ENCODE peak calls at places on chromosomes 2 and 18, in six cellular contexts. B, V, T, S, U and W are unnamed samples.

GRCh38 chr18:66749030-66749429 is 145.1 kb upstream of the CDH19 start:
- DNase-seq in B (peak), V (no peak), T (peak), S (no peak), U (no peak), W (no peak)

GRCh38 chr18:66432636-66433035 is 171.3 kb downstream of the CDH19 start:
- DNase-seq in B (no peak), V (no peak), T (no peak), S (no peak), U (no peak), W (no peak)

GRCh38 chr2:127570282-127571250 is 35.1 kb downstream of the MYO7B start:
- DNase-seq in B (no peak), V (peak), T (no peak), S (peak), U (no peak), W (peak)

GRCh38 chr2:135701442-135701841 is 40.2 kb upstream of the UBXN4 start:
- DNase-seq in B (no peak), V (peak), T (no peak), S (no peak), U (peak), W (peak)

GRCh38 chr2:189799531-189799930 is 15.3 kb downstream of the PMS1 start:
- DNase-seq in B (no peak), V (peak), T (no peak), S (no peak), U (peak), W (peak)

GRCh38 chr2:96325038-96325883 is at the start of gene ITPRIPL1:
- DNase-seq in B (peak), V (peak), T (peak), S (peak), U (no peak), W (peak)

GRCh38 chr2:48514591-48514990 is 15.4 kb upstream of the STON1 start:
- DNase-seq in B (no peak), V (no peak), T (no peak), S (no peak), U (no peak), W (no peak)

GRCh38 chr2:226726546-226726945 is 73.1 kb downstream of the IRS1 start:
- DNase-seq in B (no peak), V (peak), T (no peak), S (no peak), U (no peak), W (peak)

GRCh38 chr2:191247381-191248057 is 2.3 kb downstream of the MYO1B start:
- DNase-seq in B (no peak), V (peak), T (no peak), S (no peak), U (peak), W (peak)

GRCh38 chr2:19991895-19992294 is 2.0 kb upstream of the WDR35 start:
- DNase-seq in B (no peak), V (no peak), T (no peak), S (no peak), U (no peak), W (no peak)

GRCh38 chr2:215403441-215404356 is 32.2 kb downstream of the FN1 start:
- DNase-seq in B (no peak), V (no peak), T (no peak), S (no peak), U (no peak), W (no peak)

GRCh38 chr2:28317390-28317789 is 75.3 kb upstream of the FOSL2 start:
- DNase-seq in B (no peak), V (no peak), T (no peak), S (no peak), U (no peak), W (no peak)

GRCh38 chr2:231228974-231229373 is 30.5 kb downstream of the ARMC9 start:
- DNase-seq in B (no peak), V (no peak), T (no peak), S (no peak), U (no peak), W (peak)

GRCh38 chr2:134441153-134441863 is 187.4 kb downstream of the MGAT5 start:
- DNase-seq in B (no peak), V (no peak), T (no peak), S (peak), U (no peak), W (no peak)

GRCh38 chr2:229240984-229241491 is 30.0 kb downstream of the PID1 start:
- DNase-seq in B (no peak), V (no peak), T (no peak), S (no peak), U (no peak), W (no peak)

GRCh38 chr2:213172641-213173040 is 21.2 kb upstream of the IKZF2 start:
- DNase-seq in B (no peak), V (no peak), T (no peak), S (no peak), U (no peak), W (no peak)

GRCh38 chr2:64875368-64875767 is 113.8 kb upstream of the SLC1A4 start:
- DNase-seq in B (no peak), V (no peak), T (no peak), S (no peak), U (no peak), W (no peak)

GRCh38 chr18:24315170-24315569 is 82.5 kb downstream of the OSBPL1A start:
- DNase-seq in B (no peak), V (peak), T (no peak), S (no peak), U (no peak), W (peak)

GRCh38 chr2:237879058-237879430 is 19.6 kb downstream of the RAMP1 start:
- DNase-seq in B (no peak), V (peak), T (peak), S (no peak), U (no peak), W (no peak)

GRCh38 chr2:64700133-64700809 is 46.6 kb upstream of the SERTAD2 start:
- DNase-seq in B (no peak), V (no peak), T (no peak), S (no peak), U (peak), W (peak)

GRCh38 chr2:239685556-239685955 is 284.7 kb upstream of the HDAC4 start:
- DNase-seq in B (no peak), V (no peak), T (no peak), S (peak), U (no peak), W (no peak)

GRCh38 chr2:103386872-103387271 is 625.0 kb downstream of the TMEM182 start:
- DNase-seq in B (no peak), V (no peak), T (no peak), S (no peak), U (no peak), W (no peak)

GRCh38 chr18:75811156-75811555 is 383.7 kb upstream of the SMIM21 start:
- DNase-seq in B (no peak), V (no peak), T (peak), S (no peak), U (no peak), W (no peak)

GRCh38 chr2:230866704-230867561 is 2.2 kb downstream of the ITM2C start:
- DNase-seq in B (peak), V (peak), T (peak), S (peak), U (no peak), W (peak)

GRCh38 chr2:108925286-108925685 is 63.7 kb downstream of the EDAR start:
- DNase-seq in B (no peak), V (no peak), T (no peak), S (peak), U (no peak), W (no peak)

GRCh38 chr2:162106146-162106551 is 32.1 kb upstream of the DPP4 start:
- DNase-seq in B (no peak), V (peak), T (no peak), S (no peak), U (no peak), W (peak)

GRCh38 chr2:217396165-217396564 is 536.3 kb upstream of the TNP1 start:
- DNase-seq in B (no peak), V (peak), T (no peak), S (no peak), U (no peak), W (peak)

GRCh38 chr18:79104137-79104536 is 34.9 kb downstream of the ATP9B start:
- DNase-seq in B (no peak), V (no peak), T (no peak), S (no peak), U (no peak), W (no peak)